ENCODE peak calls at places on chromosomes 1 and 21, in five cellular contexts. E, K, D, J and I are unnamed samples.

GRCh38 chr21:39029086-39029772 is 154.0 kb downstream of the PSMG1 start:
- DNase-seq in E (no peak), K (peak), D (no peak), J (no peak), I (no peak)

GRCh38 chr1:55246331-55246730 is 31.2 kb upstream of the USP24 start:
- DNase-seq in E (no peak), K (no peak), D (no peak), J (no peak), I (no peak)

GRCh38 chr1:115832651-115833050 is 8.3 kb downstream of the NHLH2 start:
- DNase-seq in E (no peak), K (no peak), D (no peak), J (no peak), I (no peak)

GRCh38 chr1:241972703-241973375 is 15.3 kb downstream of the BECN2 start:
- DNase-seq in E (no peak), K (no peak), D (no peak), J (peak), I (no peak)

GRCh38 chr1:961132-961652 is 808 bp downstream of the KLHL17 start:
- DNase-seq in E (no peak), K (no peak), D (no peak), J (no peak), I (no peak)

GRCh38 chr1:56506314-56506743 is 73.0 kb downstream of the PLPP3 start:
- DNase-seq in E (peak), K (no peak), D (no peak), J (peak), I (no peak)

GRCh38 chr1:117657031-117657430 is 51.2 kb downstream of the TENT5C start:
- DNase-seq in E (no peak), K (peak), D (no peak), J (no peak), I (peak)

GRCh38 chr1:66693856-66694255 is 58.4 kb upstream of the DYNLT5 start:
- DNase-seq in E (no peak), K (no peak), D (no peak), J (no peak), I (no peak)

GRCh38 chr1:84968101-84968500 is 28.8 kb downstream of the MCOLN2 start:
- DNase-seq in E (no peak), K (no peak), D (no peak), J (no peak), I (no peak)

GRCh38 chr21:32712043-32712442 is 15.8 kb downstream of the SYNJ1 start:
- DNase-seq in E (no peak), K (no peak), D (no peak), J (no peak), I (peak)

GRCh38 chr1:41333146-41333784 is 28.0 kb upstream of the FOXO6 start:
- DNase-seq in E (no peak), K (no peak), D (peak), J (no peak), I (no peak)

GRCh38 chr21:26554365-26554764 is 18.7 kb downstream of the CYYR1 start:
- DNase-seq in E (no peak), K (no peak), D (no peak), J (no peak), I (no peak)

GRCh38 chr1:157097692-157098091 is 1.9 kb downstream of the ETV3L start:
- DNase-seq in E (no peak), K (no peak), D (no peak), J (no peak), I (no peak)

GRCh38 chr1:218460367-218460766 is 115.2 kb downstream of the TGFB2 start:
- DNase-seq in E (peak), K (no peak), D (no peak), J (no peak), I (no peak)

GRCh38 chr1:221449801-221450470 is 292.0 kb downstream of the DUSP10 start:
- DNase-seq in E (no peak), K (no peak), D (no peak), J (no peak), I (no peak)

GRCh38 chr21:26840206-26840605 is 5.0 kb downstream of the ADAMTS1 start:
- DNase-seq in E (no peak), K (no peak), D (no peak), J (no peak), I (no peak)

GRCh38 chr1:53342735-53343470 is 15.0 kb upstream of the LRP8 start:
- DNase-seq in E (no peak), K (no peak), D (no peak), J (no peak), I (no peak)

GRCh38 chr1:20248954-20249612 is 41.6 kb upstream of the VWA5B1 start:
- DNase-seq in E (no peak), K (no peak), D (no peak), J (no peak), I (no peak)

GRCh38 chr1:34847094-34847493 is 12.5 kb downstream of the SMIM12 start:
- DNase-seq in E (no peak), K (no peak), D (peak), J (no peak), I (no peak)

GRCh38 chr1:87045757-87046422 is 131.5 kb downstream of the HS2ST1 start:
- DNase-seq in E (no peak), K (no peak), D (no peak), J (no peak), I (no peak)

GRCh38 chr1:21914880-21915640 is 22.1 kb downstream of the HSPG2 start:
- DNase-seq in E (no peak), K (no peak), D (peak), J (no peak), I (no peak)

GRCh38 chr1:64563958-64564565 is 94.1 kb downstream of the CACHD1 start:
- DNase-seq in E (no peak), K (no peak), D (no peak), J (no peak), I (no peak)

GRCh38 chr1:39900662-39901485 is 843 bp downstream of the MYCL start:
- DNase-seq in E (no peak), K (no peak), D (peak), J (peak), I (no peak)

GRCh38 chr21:44294391-44295162 is 5.3 kb upstream of the PFKL start:
- DNase-seq in E (peak), K (no peak), D (no peak), J (no peak), I (no peak)

GRCh38 chr1:56263908-56264307 is 315.5 kb downstream of the PLPP3 start:
- DNase-seq in E (no peak), K (no peak), D (no peak), J (no peak), I (no peak)

GRCh38 chr1:59500970-59501742 is 204.3 kb downstream of the FGGY start:
- DNase-seq in E (no peak), K (no peak), D (no peak), J (no peak), I (no peak)

GRCh38 chr1:19664453-19665043 is at the start of gene HTR6:
- DNase-seq in E (no peak), K (no peak), D (no peak), J (no peak), I (no peak)

GRCh38 chr21:37974081-37974480 is 57.8 kb upstream of the KCNJ6 start:
- DNase-seq in E (no peak), K (no peak), D (no peak), J (no peak), I (no peak)

GRCh38 chr1:8259498-8260290 is 58.2 kb upstream of the SLC45A1 start:
- DNase-seq in E (peak), K (peak), D (peak), J (no peak), I (no peak)

GRCh38 chr1:77888429-77889239 is at the start of gene NEXN:
- DNase-seq in E (peak), K (no peak), D (peak), J (peak), I (no peak)

GRCh38 chr1:83996621-83997020 is 2.3 kb downstream of the TTLL7 start:
- DNase-seq in E (no peak), K (no peak), D (no peak), J (no peak), I (no peak)